ENCODE peak calls at places on chromosomes 12 and 14, in six cellular contexts. One of them, this sample, is unnamed.

GRCh38 chr14:101888182-101888581 is 76.2 kb upstream of the DYNC1H1 start:
- DNase-seq in HFFc6: no peak
- DNase-seq in GM13977: no peak
- DNase-seq in amygdala: no peak
- DNase-seq in stimulated activated CD4-positive, alpha-beta T cell treated with anti-CD3 and anti-CD28 coated beads, TNF-alpha, amount 100 ng/mL, for 48 hours: no peak
- DNase-seq in substantia nigra: no peak
- DNase-seq in this sample: no peak

GRCh38 chr14:75812592-75812991 is 151.5 kb downstream of the TTLL5 start:
- DNase-seq in amygdala: no peak
- DNase-seq in substantia nigra: no peak
- DNase-seq in GM13977: no peak
- DNase-seq in HFFc6: no peak
- DNase-seq in stimulated activated CD4-positive, alpha-beta T cell treated with anti-CD3 and anti-CD28 coated beads, TNF-alpha, amount 100 ng/mL, for 48 hours: no peak
- DNase-seq in this sample: no peak

GRCh38 chr12:55906056-55906455 is 21.6 kb downstream of the PYM1 start:
- DNase-seq in GM13977: no peak
- DNase-seq in HFFc6: peak; percentile 50
- DNase-seq in amygdala: no peak
- DNase-seq in stimulated activated CD4-positive, alpha-beta T cell treated with anti-CD3 and anti-CD28 coated beads, TNF-alpha, amount 100 ng/mL, for 48 hours: no peak
- DNase-seq in substantia nigra: no peak
- DNase-seq in this sample: peak; percentile 64

GRCh38 chr14:45177081-45177480 is 41.4 kb downstream of the FANCM start:
- DNase-seq in amygdala: no peak
- DNase-seq in GM13977: no peak
- DNase-seq in stimulated activated CD4-positive, alpha-beta T cell treated with anti-CD3 and anti-CD28 coated beads, TNF-alpha, amount 100 ng/mL, for 48 hours: no peak
- DNase-seq in HFFc6: peak; percentile 91
- DNase-seq in substantia nigra: no peak
- DNase-seq in this sample: peak; percentile 43

GRCh38 chr12:124420972-124421674 is 126.2 kb downstream of the RFLNA start:
- DNase-seq in stimulated activated CD4-positive, alpha-beta T cell treated with anti-CD3 and anti-CD28 coated beads, TNF-alpha, amount 100 ng/mL, for 48 hours: no peak
- DNase-seq in substantia nigra: peak; percentile 43
- DNase-seq in GM13977: no peak
- DNase-seq in HFFc6: no peak
- DNase-seq in amygdala: peak; percentile 49
- DNase-seq in this sample: no peak

GRCh38 chr14:72965249-72965648 is 39.0 kb downstream of the DCAF4 start:
- DNase-seq in amygdala: no peak
- DNase-seq in GM13977: no peak
- DNase-seq in stimulated activated CD4-positive, alpha-beta T cell treated with anti-CD3 and anti-CD28 coated beads, TNF-alpha, amount 100 ng/mL, for 48 hours: no peak
- DNase-seq in substantia nigra: no peak
- DNase-seq in HFFc6: peak; percentile 32
- DNase-seq in this sample: peak; percentile 26

GRCh38 chr12:80580254-80580653 is 127.2 kb upstream of the MYF6 start:
- DNase-seq in amygdala: no peak
- DNase-seq in substantia nigra: no peak
- DNase-seq in GM13977: no peak
- DNase-seq in stimulated activated CD4-positive, alpha-beta T cell treated with anti-CD3 and anti-CD28 coated beads, TNF-alpha, amount 100 ng/mL, for 48 hours: no peak
- DNase-seq in HFFc6: peak; percentile 96
- DNase-seq in this sample: peak; percentile 68

GRCh38 chr12:100927825-100928224 is 133.2 kb downstream of the ANO4 start:
- DNase-seq in stimulated activated CD4-positive, alpha-beta T cell treated with anti-CD3 and anti-CD28 coated beads, TNF-alpha, amount 100 ng/mL, for 48 hours: no peak
- DNase-seq in substantia nigra: no peak
- DNase-seq in amygdala: no peak
- DNase-seq in GM13977: no peak
- DNase-seq in HFFc6: peak; percentile 44
- DNase-seq in this sample: no peak

GRCh38 chr14:65495196-65495595 is 82.7 kb downstream of the FUT8 start:
- DNase-seq in HFFc6: no peak
- DNase-seq in amygdala: no peak
- DNase-seq in GM13977: no peak
- DNase-seq in substantia nigra: no peak
- DNase-seq in stimulated activated CD4-positive, alpha-beta T cell treated with anti-CD3 and anti-CD28 coated beads, TNF-alpha, amount 100 ng/mL, for 48 hours: no peak
- DNase-seq in this sample: peak; percentile 4

GRCh38 chr14:93173943-93174395 is 10.7 kb downstream of the MOAP1 start:
- DNase-seq in GM13977: no peak
- DNase-seq in amygdala: peak; percentile 6
- DNase-seq in stimulated activated CD4-positive, alpha-beta T cell treated with anti-CD3 and anti-CD28 coated beads, TNF-alpha, amount 100 ng/mL, for 48 hours: no peak
- DNase-seq in substantia nigra: no peak
- DNase-seq in HFFc6: no peak
- DNase-seq in this sample: no peak

GRCh38 chr12:67772276-67773169 is 124.0 kb downstream of the DYRK2 start:
- DNase-seq in GM13977: no peak
- DNase-seq in amygdala: peak; percentile 13
- DNase-seq in HFFc6: peak; percentile 31
- DNase-seq in substantia nigra: no peak
- DNase-seq in stimulated activated CD4-positive, alpha-beta T cell treated with anti-CD3 and anti-CD28 coated beads, TNF-alpha, amount 100 ng/mL, for 48 hours: no peak
- DNase-seq in this sample: peak; percentile 71